ENCODE peak calls at places on chromosome 3, in six cellular contexts. S is NCI-H2029 treated with DMSO at 0.1 percent for 48 hours; R is spleen; B is stimulated activated CD8-positive, alpha-beta memory T cell treated with anti-CD3 and anti-CD28 coated beads, Interleukin-15, amount 100 ng/mL, for 1 hour; D is AG04450; N is non-pigmented ciliary epithelial cell. F is an unnamed sample.

GRCh38 chr3:195896361-195897080 is 11.8 kb downstream of the TNK2 start:
- DNase-seq in S (peak; percentile 87), R (no peak), B (no peak), D (no peak), N (no peak), F (no peak)

GRCh38 chr3:186417791-186418190 is 55.8 kb upstream of the DGKG start:
- DNase-seq in S (no peak), R (no peak), B (no peak), D (peak; percentile 29), N (peak; percentile 67), F (no peak)

GRCh38 chr3:39038165-39038564 is 13.6 kb downstream of the SCN11A start:
- DNase-seq in S (no peak), R (no peak), B (no peak), D (no peak), N (peak; percentile 76), F (no peak)

GRCh38 chr3:126004692-126005091 is 35.7 kb downstream of the ROPN1B start:
- DNase-seq in S (no peak), R (peak; percentile 71), B (no peak), D (no peak), N (no peak), F (no peak)

GRCh38 chr3:19455546-19455945 is 307.2 kb downstream of the KCNH8 start:
- DNase-seq in S (no peak), R (no peak), B (no peak), D (no peak), N (no peak), F (no peak)

GRCh38 chr3:117016359-117016758 is 306.8 kb downstream of the TUSC7 start:
- DNase-seq in S (no peak), R (no peak), B (no peak), D (no peak), N (no peak), F (no peak)

GRCh38 chr3:27720899-27721716 is 1.0 kb downstream of the EOMES start:
- DNase-seq in S (no peak), R (peak; percentile 72), B (no peak), D (no peak), N (no peak), F (no peak)

GRCh38 chr3:45942051-45942825 is 1.0 kb upstream of the CXCR6 start:
- DNase-seq in S (peak; percentile 78), R (no peak), B (no peak), D (no peak), N (no peak), F (no peak)

GRCh38 chr3:59678042-59678707 is 628.4 kb upstream of the CFAP20DC start:
- DNase-seq in S (no peak), R (no peak), B (no peak), D (no peak), N (no peak), F (no peak)

GRCh38 chr3:187669675-187670504 is at the start of gene SST:
- DNase-seq in S (no peak), R (no peak), B (no peak), D (no peak), N (no peak), F (peak; percentile 82)

GRCh38 chr3:147921044-147921443 is 511.9 kb downstream of the ZIC1 start:
- DNase-seq in S (no peak), R (no peak), B (no peak), D (peak; percentile 26), N (no peak), F (no peak)

GRCh38 chr3:53618946-53619345 is 124.5 kb downstream of the CACNA1D start:
- DNase-seq in S (no peak), R (no peak), B (no peak), D (no peak), N (no peak), F (no peak)

GRCh38 chr3:35932995-35933394 is 293.7 kb downstream of the ARPP21 start:
- DNase-seq in S (peak; percentile 6), R (no peak), B (no peak), D (peak; percentile 43), N (peak; percentile 92), F (peak; percentile 48)

GRCh38 chr3:185788292-185788691 is 36.5 kb downstream of the IGF2BP2 start:
- DNase-seq in S (no peak), R (no peak), B (no peak), D (no peak), N (no peak), F (no peak)

GRCh38 chr3:42055291-42055690 is 35.9 kb upstream of the TRAK1 start:
- DNase-seq in S (no peak), R (no peak), B (no peak), D (no peak), N (peak; percentile 65), F (no peak)

GRCh38 chr3:69360690-69361089 is 25.2 kb downstream of the FRMD4B start:
- DNase-seq in S (no peak), R (no peak), B (no peak), D (no peak), N (no peak), F (no peak)

GRCh38 chr3:16916840-16917239 is 32.1 kb downstream of the PLCL2 start:
- DNase-seq in S (peak; percentile 18), R (no peak), B (no peak), D (no peak), N (no peak), F (no peak)

GRCh38 chr3:23480324-23480704 is 277.2 kb downstream of the UBE2E2 start:
- DNase-seq in S (no peak), R (no peak), B (no peak), D (no peak), N (no peak), F (no peak)

GRCh38 chr3:56137406-56137805 is 330.9 kb downstream of the ERC2 start:
- DNase-seq in S (peak; percentile 34), R (no peak), B (no peak), D (no peak), N (no peak), F (no peak)

GRCh38 chr3:157782236-157782635 is 279.0 kb upstream of the VEPH1 start:
- DNase-seq in S (no peak), R (no peak), B (no peak), D (no peak), N (no peak), F (no peak)

GRCh38 chr3:156691920-156692319 is 17.5 kb downstream of the TIPARP start:
- DNase-seq in S (no peak), R (no peak), B (no peak), D (peak; percentile 45), N (no peak), F (no peak)

GRCh38 chr3:128439226-128439625 is 27.5 kb downstream of the DNAJB8 start:
- DNase-seq in S (no peak), R (no peak), B (no peak), D (no peak), N (no peak), F (no peak)

GRCh38 chr3:55327131-55327920 is 159.8 kb downstream of the WNT5A start:
- DNase-seq in S (no peak), R (no peak), B (no peak), D (peak; percentile 82), N (peak; percentile 46), F (no peak)

GRCh38 chr3:40615110-40615915 is 90.6 kb downstream of the ZNF621 start:
- DNase-seq in S (no peak), R (no peak), B (no peak), D (no peak), N (no peak), F (no peak)

GRCh38 chr3:8645717-8646116 is 1.1 kb upstream of the SSUH2 start:
- DNase-seq in S (no peak), R (no peak), B (no peak), D (no peak), N (no peak), F (no peak)

GRCh38 chr3:14988988-14989394 is 41.6 kb downstream of the NR2C2 start:
- DNase-seq in S (peak; percentile 13), R (no peak), B (no peak), D (no peak), N (no peak), F (no peak)

GRCh38 chr3:39021029-39021428 is 30.7 kb downstream of the SCN11A start:
- DNase-seq in S (no peak), R (no peak), B (no peak), D (no peak), N (no peak), F (no peak)

GRCh38 chr3:73255609-73256029 is 194.2 kb downstream of the EBLN2 start:
- DNase-seq in S (peak; percentile 92), R (no peak), B (no peak), D (peak; percentile 4), N (peak; percentile 31), F (no peak)

GRCh38 chr3:57309769-57310168 is 17.3 kb upstream of the ASB14 start:
- DNase-seq in S (no peak), R (no peak), B (no peak), D (no peak), N (no peak), F (no peak)

GRCh38 chr3:102104093-102104492 is 254.8 kb downstream of the NFKBIZ start:
- DNase-seq in S (no peak), R (no peak), B (no peak), D (no peak), N (no peak), F (no peak)

GRCh38 chr3:126750760-126751129 is 46.7 kb downstream of the CHCHD6 start:
- DNase-seq in S (no peak), R (no peak), B (no peak), D (no peak), N (no peak), F (no peak)

GRCh38 chr3:189834462-189834861 is 203.3 kb downstream of the TP63 start:
- DNase-seq in S (no peak), R (no peak), B (no peak), D (no peak), N (no peak), F (no peak)

GRCh38 chr3:45010718-45011355 is 15.3 kb upstream of the CLEC3B start:
- DNase-seq in S (no peak), R (no peak), B (no peak), D (no peak), N (peak; percentile 58), F (no peak)

F was measured in posterior vena cava.